ENCODE peak calls at places on chromosomes 11 and 22, in five cellular contexts. One of them, this sample, is unnamed.

GRCh38 chr11:38718049-38718448 is 2120.0 kb upstream of the RAG2 start:
- DNase-seq in HepG2: peak; percentile 2
- DNase-seq in HCT116: no peak
- DNase-seq in K562: no peak
- DNase-seq in A549: peak; percentile 0
- DNase-seq in this sample: peak; percentile 1

GRCh38 chr11:132312616-132313210 is 942.3 kb downstream of the NTM start:
- DNase-seq in HCT116: no peak
- DNase-seq in HepG2: no peak
- DNase-seq in K562: peak; percentile 44
- DNase-seq in A549: peak; percentile 7
- DNase-seq in this sample: peak; percentile 83

GRCh38 chr11:66555416-66555815 is 8.7 kb downstream of the ACTN3 start:
- DNase-seq in HepG2: no peak
- DNase-seq in K562: no peak
- DNase-seq in A549: no peak
- DNase-seq in HCT116: no peak
- DNase-seq in this sample: no peak

GRCh38 chr11:62505112-62505783 is 41.4 kb downstream of the AHNAK start:
- DNase-seq in K562: peak; percentile 66
- DNase-seq in A549: no peak
- DNase-seq in HepG2: no peak
- DNase-seq in HCT116: no peak
- DNase-seq in this sample: peak; percentile 92

GRCh38 chr22:37496651-37497599 is 10.7 kb upstream of the MFNG start:
- DNase-seq in K562: no peak
- DNase-seq in HCT116: no peak
- DNase-seq in A549: peak; percentile 49
- DNase-seq in HepG2: no peak
- DNase-seq in this sample: peak; percentile 76

GRCh38 chr22:23305922-23306374 is 125.6 kb downstream of the BCR start:
- DNase-seq in A549: no peak
- DNase-seq in HepG2: no peak
- DNase-seq in K562: no peak
- DNase-seq in HCT116: no peak
- DNase-seq in this sample: no peak

GRCh38 chr22:27431896-27432295 is 369.7 kb downstream of the MN1 start:
- DNase-seq in HepG2: no peak
- DNase-seq in HCT116: no peak
- DNase-seq in K562: no peak
- DNase-seq in A549: peak; percentile 20
- DNase-seq in this sample: no peak

GRCh38 chr11:22539851-22540376 is 85.7 kb downstream of the FANCF start:
- DNase-seq in K562: no peak
- DNase-seq in HCT116: no peak
- DNase-seq in HepG2: peak; percentile 9
- DNase-seq in A549: no peak
- DNase-seq in this sample: peak; percentile 56

GRCh38 chr11:128208329-128209220 is 378.8 kb downstream of the ETS1 start:
- DNase-seq in A549: peak; percentile 79
- DNase-seq in HepG2: no peak
- DNase-seq in HCT116: peak; percentile 57
- DNase-seq in K562: no peak
- DNase-seq in this sample: no peak

DNA sequence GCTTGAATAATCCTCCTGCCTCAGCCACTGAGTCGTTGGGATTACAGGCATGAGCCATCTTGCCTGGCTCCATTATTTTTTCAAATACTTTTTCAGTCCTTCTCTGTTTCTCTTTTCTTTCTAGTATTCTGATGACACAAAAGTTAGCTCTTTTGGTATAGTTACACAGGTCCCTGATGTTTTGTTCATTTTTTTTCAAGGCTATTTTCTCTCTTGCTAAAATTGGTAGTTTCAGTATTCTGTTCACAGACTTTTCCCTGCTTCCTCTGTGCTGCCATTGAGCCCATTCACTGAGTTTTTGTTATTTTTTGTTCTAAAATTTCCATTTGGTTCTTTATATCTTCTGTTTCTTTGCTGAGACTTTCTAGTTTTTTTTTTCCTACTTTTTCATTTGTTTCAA is 166.5 kb downstream of the UVRAG start:
- DNase-seq in A549: no peak
- DNase-seq in HepG2: no peak
- DNase-seq in K562: no peak
- DNase-seq in HCT116: no peak
- DNase-seq in this sample: no peak
- H3K27ac ChIP-seq in A549: no peak overlapping the region
- H3K27ac ChIP-seq in HepG2: no peak overlapping the region
- H3K27ac ChIP-seq in K562: no peak overlapping the region
- H3K27ac ChIP-seq in HCT116: no peak overlapping the region
- H3K27ac ChIP-seq in this sample: no peak overlapping the region

GRCh38 chr11:20421902-20422301 is 34.4 kb downstream of the PRMT3 start:
- DNase-seq in K562: no peak
- DNase-seq in HCT116: no peak
- DNase-seq in A549: no peak
- DNase-seq in HepG2: no peak
- DNase-seq in this sample: no peak
- TF ChIP-seq REST in K562: no peak
- TF ChIP-seq REST in HCT116: no peak
- TF ChIP-seq REST in A549: no peak
- TF ChIP-seq REST in HepG2: no peak
- TF ChIP-seq REST in this sample: no peak

DNA sequence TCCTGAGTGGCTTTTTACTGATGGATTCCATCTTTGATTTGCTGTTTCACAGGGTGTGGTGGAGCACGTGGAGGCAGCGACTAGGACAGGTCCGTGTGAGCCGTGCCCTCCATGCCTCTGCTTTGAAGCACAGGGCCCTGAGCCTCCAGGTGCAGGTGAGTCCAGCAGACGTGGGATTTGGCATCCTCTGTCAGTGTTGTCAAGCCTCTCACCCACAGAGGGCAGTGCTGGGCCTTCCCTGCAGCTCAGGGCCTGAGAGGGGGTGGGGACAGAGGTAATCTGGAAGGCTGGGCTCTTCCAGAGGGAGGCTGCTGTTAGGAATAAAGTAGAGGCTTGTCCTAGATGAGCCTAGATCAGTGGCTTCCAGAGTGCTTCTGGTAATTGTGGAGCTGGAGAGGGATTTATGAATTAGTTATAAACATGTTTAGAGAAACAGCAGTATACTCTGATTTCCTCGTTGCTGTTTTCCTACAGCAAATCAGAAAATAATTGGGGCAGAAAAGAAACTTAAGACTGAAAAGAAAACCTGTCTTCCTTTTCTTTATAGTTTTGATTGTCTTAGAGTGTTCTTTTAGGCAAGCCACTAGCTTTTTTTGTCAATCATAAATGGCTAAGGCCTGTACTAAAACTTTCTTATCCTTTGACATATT is 65.0 kb downstream of the SFI1 start:
- DNase-seq in HCT116: peak; percentile 68
- DNase-seq in HepG2: peak; percentile 81
- DNase-seq in A549: peak; percentile 72
- DNase-seq in K562: peak; percentile 72
- DNase-seq in this sample: peak; percentile 95
- H3K27ac ChIP-seq in HCT116: no peak overlapping the region
- H3K27ac ChIP-seq in HepG2: no peak overlapping the region
- H3K27ac ChIP-seq in A549: no peak overlapping the region
- H3K27ac ChIP-seq in K562: no peak overlapping the region
- H3K27ac ChIP-seq in this sample: no peak overlapping the region

DNA sequence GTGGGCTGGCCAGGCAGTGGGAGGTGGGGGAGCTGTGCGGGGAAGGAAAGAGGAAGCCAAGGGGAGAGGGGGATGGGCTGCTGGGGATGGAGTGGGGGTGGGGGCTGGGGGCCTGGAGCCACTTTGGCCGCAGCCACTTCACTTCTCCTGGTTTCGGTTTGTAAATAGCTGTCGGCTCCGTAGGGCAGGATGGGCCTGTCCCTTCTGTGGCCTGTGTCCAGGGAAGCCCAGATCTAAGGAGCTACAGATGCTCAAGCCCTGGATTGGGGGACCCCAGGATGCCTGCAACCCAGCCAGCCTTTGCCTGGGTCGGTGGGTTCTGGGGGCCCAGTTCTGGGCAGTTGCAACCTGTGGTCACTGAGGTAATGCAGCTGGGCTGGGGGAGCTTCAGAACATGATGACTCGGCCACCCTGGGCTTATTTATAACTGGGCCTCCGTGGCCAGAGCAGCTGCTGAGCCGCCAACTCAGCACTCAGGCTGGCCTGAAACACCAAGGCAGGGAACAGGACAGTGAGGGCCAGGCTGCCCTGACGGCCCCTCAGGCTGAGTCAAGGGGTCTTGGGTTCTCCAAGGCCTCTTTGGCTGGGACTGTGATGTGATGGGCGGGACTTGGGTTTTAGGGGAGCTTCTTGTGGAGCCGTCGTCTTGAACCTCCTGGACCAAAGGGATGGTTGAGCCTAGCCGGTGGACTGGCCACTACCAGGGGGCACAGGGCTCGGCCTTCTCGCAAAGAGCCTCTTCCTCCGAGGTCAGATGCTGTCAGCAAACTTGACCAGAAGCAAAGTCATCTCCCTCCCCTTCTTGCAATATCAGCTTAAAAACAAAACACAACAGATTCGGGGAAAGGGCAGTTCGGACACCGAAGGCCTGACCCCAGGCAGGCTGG is 15.0 kb upstream of the SLC39A13 start:
- DNase-seq in HepG2: no peak
- DNase-seq in HCT116: no peak
- DNase-seq in A549: no peak
- DNase-seq in K562: peak; percentile 57
- DNase-seq in this sample: no peak
- TF ChIP-seq REST in HepG2: no peak
- TF ChIP-seq REST in HCT116: no peak
- TF ChIP-seq REST in A549: no peak
- TF ChIP-seq REST in K562: no peak
- TF ChIP-seq REST in this sample: no peak

This sample was measured in GM23338.